ENCODE peak calls at places on chromosome 5, in seven cellular contexts. Z, W, T, F, Y, J and R are unnamed samples.

GRCh38 chr5:177301503-177302165 is 1.9 kb downstream of the RAB24 start:
- DNase-seq in Z (no peak), W (peak), T (no peak), F (peak), Y (no peak), J (no peak), R (no peak)

GRCh38 chr5:80055491-80056170 is 20.5 kb downstream of the THBS4 start:
- DNase-seq in Z (no peak), W (no peak), T (no peak), F (peak), Y (no peak), J (no peak), R (no peak)

GRCh38 chr5:179414459-179415215 is 69.4 kb upstream of the ADAMTS2 start:
- DNase-seq in Z (no peak), W (no peak), T (no peak), F (no peak), Y (no peak), J (no peak), R (no peak)

GRCh38 chr5:435961-436640 is 6.9 kb upstream of the EXOC3 start:
- DNase-seq in Z (no peak), W (no peak), T (no peak), F (peak), Y (no peak), J (no peak), R (peak)

GRCh38 chr5:25694805-25695204 is 1050.0 kb upstream of the CDH10 start:
- DNase-seq in Z (no peak), W (no peak), T (no peak), F (no peak), Y (no peak), J (no peak), R (no peak)

GRCh38 chr5:123505633-123506032 is 6.3 kb upstream of the CSNK1G3 start:
- DNase-seq in Z (no peak), W (no peak), T (no peak), F (no peak), Y (no peak), J (no peak), R (no peak)

GRCh38 chr5:179558912-179559279 is 8.5 kb downstream of the RUFY1 start:
- DNase-seq in Z (no peak), W (peak), T (no peak), F (peak), Y (no peak), J (no peak), R (no peak)

GRCh38 chr5:62977641-62978040 is 399.0 kb downstream of the LRRC70 start:
- DNase-seq in Z (no peak), W (no peak), T (no peak), F (no peak), Y (no peak), J (no peak), R (no peak)

GRCh38 chr5:91266184-91266705 is 116.9 kb downstream of the ARRDC3 start:
- DNase-seq in Z (no peak), W (no peak), T (no peak), F (peak), Y (no peak), J (no peak), R (peak)

GRCh38 chr5:152256580-152256979 is 148.5 kb downstream of the NMUR2 start:
- DNase-seq in Z (no peak), W (no peak), T (no peak), F (no peak), Y (peak), J (no peak), R (no peak)

GRCh38 chr5:72510610-72511121 is 3.5 kb upstream of the ZNF366 start:
- DNase-seq in Z (no peak), W (no peak), T (no peak), F (peak), Y (no peak), J (no peak), R (peak)

GRCh38 chr5:150706776-150707390 is 6.0 kb upstream of the RBM22 start:
- DNase-seq in Z (no peak), W (no peak), T (no peak), F (no peak), Y (no peak), J (no peak), R (no peak)

GRCh38 chr5:919356-920000 is 26.8 kb downstream of the TRIP13 start:
- DNase-seq in Z (no peak), W (no peak), T (no peak), F (no peak), Y (no peak), J (no peak), R (no peak)

GRCh38 chr5:8628521-8628920 is 759.6 kb downstream of the MTRR start:
- DNase-seq in Z (no peak), W (no peak), T (no peak), F (peak), Y (no peak), J (no peak), R (no peak)

GRCh38 chr5:174520420-174521396 is 203.7 kb upstream of the MSX2 start:
- DNase-seq in Z (no peak), W (peak), T (no peak), F (no peak), Y (no peak), J (no peak), R (no peak)

GRCh38 chr5:132233811-132234683 is 6.4 kb upstream of the P4HA2 start:
- DNase-seq in Z (no peak), W (no peak), T (no peak), F (no peak), Y (peak), J (no peak), R (no peak)

GRCh38 chr5:102654559-102655354 is 100.3 kb upstream of the PAM start:
- DNase-seq in Z (no peak), W (no peak), T (no peak), F (no peak), Y (no peak), J (no peak), R (no peak)

GRCh38 chr5:122091942-122092600 is 14.0 kb upstream of the LOX start:
- DNase-seq in Z (no peak), W (no peak), T (no peak), F (peak), Y (no peak), J (no peak), R (no peak)

GRCh38 chr5:57394421-57395210 is 88.0 kb downstream of the ACTBL2 start:
- DNase-seq in Z (no peak), W (no peak), T (no peak), F (no peak), Y (no peak), J (no peak), R (no peak)

GRCh38 chr5:126044931-126045565 is 378.2 kb upstream of the GRAMD2B start:
- DNase-seq in Z (no peak), W (no peak), T (no peak), F (no peak), Y (no peak), J (no peak), R (no peak)

GRCh38 chr5:80798166-80798565 is 143.4 kb upstream of the DHFR start:
- DNase-seq in Z (no peak), W (no peak), T (no peak), F (no peak), Y (no peak), J (no peak), R (no peak)

GRCh38 chr5:169176686-169177430 is 124.1 kb downstream of the SLIT3 start:
- DNase-seq in Z (no peak), W (no peak), T (no peak), F (no peak), Y (no peak), J (no peak), R (no peak)